ENCODE peak calls at places on chromosomes 11 and 22, in nine cellular contexts. S is fibroblast of pulmonary artery, P is ovary, L is heart left ventricle, B is HFF-Myc, D is A549, I is nephron progenitor cell, J is HepG2, E is Calu3. F is an unnamed sample.

GRCh38 chr11:100151944-100152343 is 535.1 kb upstream of the ARHGAP42 start:
- DNase-seq in B (no peak), P (no peak), D (peak; percentile 0), I (no peak), J (no peak), E (no peak), S (no peak), L (no peak), F (no peak)

GRCh38 chr11:128776434-128777284 is 82.8 kb downstream of the FLI1 start:
- DNase-seq in S (peak; percentile 42), B (no peak), D (peak; percentile 31), E (peak; percentile 49), P (peak; percentile 29), I (peak; percentile 78), J (no peak), L (peak; percentile 81), F (no peak)

GRCh38 chr11:116931206-116931953 is 94.0 kb upstream of the APOA1 start:
- DNase-seq in J (no peak), D (peak; percentile 56), E (no peak), B (no peak), L (no peak), I (no peak), S (peak; percentile 55), P (no peak), F (no peak)

GRCh38 chr11:64333556-64333955 is 6.4 kb upstream of the CCDC88B start:
- DNase-seq in E (no peak), I (no peak), D (no peak), B (no peak), P (no peak), J (no peak), S (no peak), L (no peak), F (no peak)

GRCh38 chr11:60589611-60590010 is 74.4 kb downstream of the MS4A13 start:
- DNase-seq in S (no peak), L (no peak), I (no peak), E (no peak), D (no peak), P (no peak), J (no peak), B (no peak), F (no peak)

GRCh38 chr11:28209906-28210305 is 101.7 kb downstream of the METTL15 start:
- DNase-seq in S (no peak), P (no peak), B (no peak), I (no peak), D (no peak), L (no peak), J (no peak), E (no peak), F (peak; percentile 65)

GRCh38 chr11:107576497-107577086 is 11.1 kb upstream of the ALKBH8 start:
- DNase-seq in L (no peak), S (peak; percentile 62), P (peak; percentile 40), J (peak; percentile 19), E (peak; percentile 47), I (peak; percentile 59), B (no peak), D (no peak), F (peak; percentile 19)

GRCh38 chr11:22304337-22304961 is 33.7 kb upstream of the SLC17A6 start:
- DNase-seq in D (peak; percentile 52), S (peak; percentile 54), P (no peak), J (peak; percentile 12), E (no peak), L (no peak), I (no peak), B (peak; percentile 3), F (peak; percentile 1)

GRCh38 chr11:2074266-2074825 is 64.8 kb downstream of the IGF2 start:
- DNase-seq in D (no peak), L (no peak), I (no peak), J (no peak), P (no peak), S (no peak), B (no peak), E (no peak), F (no peak)

GRCh38 chr22:40289991-40290459 is 56.3 kb upstream of the ADSL start:
- DNase-seq in J (no peak), D (no peak), L (peak; percentile 62), B (no peak), S (no peak), P (no peak), E (no peak), I (no peak), F (no peak)

GRCh38 chr22:46728470-46728869 is 9.6 kb downstream of the CERK start:
- DNase-seq in P (no peak), E (no peak), J (no peak), I (no peak), L (no peak), B (no peak), S (no peak), D (no peak), F (no peak)

GRCh38 chr11:62513651-62514050 is 33.0 kb downstream of the AHNAK start:
- DNase-seq in B (no peak), D (no peak), S (no peak), J (no peak), I (no peak), P (no peak), L (no peak), E (no peak), F (no peak)

GRCh38 chr11:77278595-77279506 is 22.6 kb downstream of the GDPD4 start:
- DNase-seq in B (no peak), D (no peak), I (no peak), P (no peak), E (no peak), L (no peak), S (peak; percentile 22), J (no peak), F (no peak)

GRCh38 chr11:19832166-19832750 is 119.6 kb downstream of the NAV2 start:
- DNase-seq in E (no peak), S (no peak), B (no peak), D (no peak), P (no peak), L (no peak), I (no peak), J (no peak), F (no peak)

GRCh38 chr11:68158580-68158979 is 37.4 kb upstream of the CHKA start:
- DNase-seq in S (no peak), J (no peak), P (no peak), I (no peak), L (no peak), B (no peak), E (no peak), D (no peak), F (no peak)

GRCh38 chr22:49400866-49401598 is 426.6 kb downstream of the BRD1 start:
- DNase-seq in P (no peak), D (no peak), S (peak; percentile 1), E (no peak), J (no peak), L (no peak), I (no peak), B (no peak), F (no peak)
- TF ChIP-seq CTCF in P (no peak), D (no peak), S (no peak), E (no peak), J (no peak), L (no peak), I (no peak), B (no peak), F (no peak)

GRCh38 chr11:93155738-93156137 is 42.1 kb downstream of the SLC36A4 start:
- DNase-seq in I (no peak), B (no peak), L (no peak), E (no peak), P (no peak), S (no peak), D (no peak), J (no peak), F (no peak)
- TF ChIP-seq CTCF in I (no peak), B (no peak), L (no peak), E (no peak), P (no peak), S (no peak), D (no peak), J (no peak), F (no peak)

GRCh38 chr11:122853971-122854446 is 15.7 kb downstream of the CRTAM start:
- DNase-seq in E (peak; percentile 61), J (peak; percentile 66), L (no peak), D (peak; percentile 82), B (peak; percentile 75), I (peak; percentile 58), S (peak; percentile 89), P (peak; percentile 30), F (peak; percentile 69)
- TF ChIP-seq CTCF in E (no peak), J (peak; percentile 74), L (peak; percentile 79), D (peak; percentile 83), B (peak; percentile 54), I (peak; percentile 73), S (peak; percentile 66), P (peak; percentile 75), F (peak; percentile 62)

GRCh38 chr11:65477271-65478029 is 21.4 kb upstream of the MALAT1 start:
- DNase-seq in S (peak; percentile 93), I (peak; percentile 85), B (no peak), J (peak; percentile 88), L (peak; percentile 99), E (peak; percentile 98), D (peak; percentile 95), P (peak; percentile 97), F (peak; percentile 85)

GRCh38 chr11:65482306-65482850 is 16.5 kb upstream of the MALAT1 start:
- DNase-seq in J (no peak), P (no peak), L (no peak), B (no peak), I (no peak), S (no peak), E (no peak), D (no peak), F (no peak)

GRCh38 chr11:65478411-65479183 is 20.2 kb upstream of the MALAT1 start:
- DNase-seq in D (no peak), P (peak; percentile 91), E (no peak), S (peak; percentile 69), J (no peak), I (no peak), L (peak; percentile 87), B (no peak), F (no peak)

GRCh38 chr11:65476632-65477270 is 22.1 kb upstream of the MALAT1 start:
- DNase-seq in I (no peak), S (no peak), P (peak; percentile 41), B (no peak), J (no peak), L (no peak), D (no peak), E (no peak), F (no peak)

DNA sequence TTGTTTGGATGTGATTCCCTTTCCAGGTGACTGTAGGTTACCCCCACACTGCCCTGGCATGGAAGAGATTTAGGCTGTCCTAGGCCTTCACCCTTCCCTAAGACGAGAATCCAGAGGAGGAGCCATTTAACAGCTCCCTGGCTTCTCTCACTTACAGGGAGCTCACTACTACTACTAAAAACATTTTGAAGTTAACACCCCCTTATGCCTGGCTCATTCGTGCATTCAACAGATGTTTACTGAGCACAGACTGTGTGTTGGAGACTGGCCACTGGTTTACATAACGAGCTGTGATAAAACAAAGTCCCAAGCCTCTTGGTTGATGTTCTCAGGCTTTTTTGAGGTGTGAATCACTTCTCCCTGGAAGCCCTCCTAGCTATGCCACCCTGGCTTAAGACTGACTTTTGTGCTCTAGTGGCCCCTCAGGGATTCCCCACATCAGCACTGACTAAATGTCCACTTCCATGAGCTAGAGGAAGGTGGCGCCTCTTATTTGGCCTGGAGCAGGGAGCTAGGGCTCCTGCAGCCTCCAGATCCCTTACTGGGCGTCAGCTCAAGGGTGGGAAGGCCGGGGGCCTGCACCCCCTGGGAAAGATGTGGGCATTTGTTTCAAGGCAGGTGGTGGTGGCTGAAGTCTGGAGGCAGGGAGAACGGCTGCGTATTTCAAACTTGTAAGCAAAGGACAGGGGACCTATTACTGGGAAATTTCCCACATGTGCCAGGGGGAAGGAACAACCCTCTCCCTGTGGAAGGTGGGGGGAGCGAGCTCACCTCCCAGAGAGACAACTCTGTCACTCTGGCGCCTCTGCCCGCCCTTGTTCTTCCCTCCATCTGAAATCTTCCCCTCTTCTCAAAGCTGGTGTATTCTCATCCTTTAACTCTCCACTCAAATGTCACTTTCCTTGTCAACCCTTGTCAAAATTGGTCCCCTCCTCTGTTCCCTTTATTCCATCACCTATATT is 19.4 kb upstream of the MALAT1 start:
- DNase-seq in J (no peak), S (peak; percentile 94), E (no peak), D (peak; percentile 86), P (peak; percentile 69), B (no peak), I (no peak), L (no peak), F (peak; percentile 78)
- TF ChIP-seq CTCF in J (peak; percentile 78), S (peak; percentile 50), E (no peak), D (peak; percentile 57), P (no peak), B (peak; percentile 41), I (no peak), L (peak; percentile 23), F (peak; percentile 50)